ENCODE peak calls at places on chromosomes 13 and 19, in five cellular contexts. One of them, this sample, is unnamed.

GRCh38 chr13:82480415-82480814 is 1401.9 kb downstream of the SLITRK1 start:
- DNase-seq in cardiac muscle cell: no peak
- DNase-seq in neural progenitor cell: peak; percentile 6
- DNase-seq in ascending aorta: no peak
- DNase-seq in IMR-90: no peak
- DNase-seq in this sample: no peak

GRCh38 chr13:63024458-63024857 is 1608.8 kb upstream of the PCDH20 start:
- DNase-seq in IMR-90: peak; percentile 51
- DNase-seq in neural progenitor cell: no peak
- DNase-seq in ascending aorta: no peak
- DNase-seq in cardiac muscle cell: no peak
- DNase-seq in this sample: no peak

GRCh38 chr13:105462098-105462497 is 1073.4 kb downstream of the EFNB2 start:
- DNase-seq in neural progenitor cell: no peak
- DNase-seq in ascending aorta: no peak
- DNase-seq in cardiac muscle cell: no peak
- DNase-seq in IMR-90: no peak
- DNase-seq in this sample: no peak

GRCh38 chr19:32819415-32820400 is 49.9 kb downstream of the SLC7A9 start:
- DNase-seq in cardiac muscle cell: no peak
- DNase-seq in IMR-90: no peak
- DNase-seq in neural progenitor cell: no peak
- DNase-seq in ascending aorta: no peak
- DNase-seq in this sample: no peak

GRCh38 chr13:109494955-109495354 is 291.4 kb downstream of the IRS2 start:
- DNase-seq in neural progenitor cell: no peak
- DNase-seq in ascending aorta: no peak
- DNase-seq in IMR-90: peak; percentile 52
- DNase-seq in cardiac muscle cell: peak; percentile 89
- DNase-seq in this sample: no peak

GRCh38 chr13:45220403-45220802 is 19.6 kb upstream of the KCTD4 start:
- DNase-seq in cardiac muscle cell: no peak
- DNase-seq in ascending aorta: no peak
- DNase-seq in neural progenitor cell: no peak
- DNase-seq in IMR-90: no peak
- DNase-seq in this sample: no peak

GRCh38 chr19:39512964-39513363 is 2.0 kb upstream of the SELENOV start:
- DNase-seq in ascending aorta: no peak
- DNase-seq in neural progenitor cell: no peak
- DNase-seq in IMR-90: no peak
- DNase-seq in cardiac muscle cell: peak; percentile 19
- DNase-seq in this sample: no peak

GRCh38 chr19:42965204-42965603 is 28.2 kb upstream of the PSG7 start:
- DNase-seq in cardiac muscle cell: no peak
- DNase-seq in ascending aorta: no peak
- DNase-seq in IMR-90: peak; percentile 87
- DNase-seq in neural progenitor cell: no peak
- DNase-seq in this sample: no peak

GRCh38 chr13:73903561-73903960 is 230.6 kb downstream of the KLF12 start:
- DNase-seq in cardiac muscle cell: no peak
- DNase-seq in IMR-90: no peak
- DNase-seq in neural progenitor cell: no peak
- DNase-seq in ascending aorta: no peak
- DNase-seq in this sample: no peak

GRCh38 chr13:105278797-105279425 is 1256.6 kb downstream of the EFNB2 start:
- DNase-seq in cardiac muscle cell: no peak
- DNase-seq in ascending aorta: no peak
- DNase-seq in IMR-90: no peak
- DNase-seq in neural progenitor cell: peak; percentile 73
- DNase-seq in this sample: no peak

GRCh38 chr19:47445937-47446402 is 25.7 kb downstream of the SLC8A2 start:
- DNase-seq in neural progenitor cell: peak; percentile 58
- DNase-seq in ascending aorta: no peak
- DNase-seq in cardiac muscle cell: peak; percentile 58
- DNase-seq in IMR-90: no peak
- DNase-seq in this sample: peak; percentile 74

GRCh38 chr19:12705169-12705568 is 8.7 kb upstream of the FBXW9 start:
- DNase-seq in IMR-90: no peak
- DNase-seq in cardiac muscle cell: no peak
- DNase-seq in ascending aorta: no peak
- DNase-seq in neural progenitor cell: no peak
- DNase-seq in this sample: no peak

GRCh38 chr13:109880371-109881346 is 94.3 kb upstream of the IRS2 start:
- DNase-seq in cardiac muscle cell: no peak
- DNase-seq in neural progenitor cell: no peak
- DNase-seq in IMR-90: no peak
- DNase-seq in ascending aorta: no peak
- DNase-seq in this sample: no peak

GRCh38 chr19:29775575-29775900 is 36.3 kb upstream of the CCNE1 start:
- DNase-seq in neural progenitor cell: peak; percentile 43
- DNase-seq in IMR-90: no peak
- DNase-seq in cardiac muscle cell: no peak
- DNase-seq in ascending aorta: no peak
- DNase-seq in this sample: no peak

GRCh38 chr19:50361290-50362029 is 4.0 kb downstream of the NAPSA start:
- DNase-seq in neural progenitor cell: no peak
- DNase-seq in cardiac muscle cell: no peak
- DNase-seq in IMR-90: no peak
- DNase-seq in ascending aorta: no peak
- DNase-seq in this sample: no peak

GRCh38 chr13:98022210-98022609 is 68.7 kb downstream of the IPO5 start:
- DNase-seq in neural progenitor cell: no peak
- DNase-seq in IMR-90: peak; percentile 93
- DNase-seq in ascending aorta: no peak
- DNase-seq in cardiac muscle cell: peak; percentile 29
- DNase-seq in this sample: no peak

GRCh38 chr13:44140146-44140545 is 233.5 kb upstream of the SERP2 start:
- DNase-seq in neural progenitor cell: peak; percentile 76
- DNase-seq in IMR-90: no peak
- DNase-seq in ascending aorta: no peak
- DNase-seq in cardiac muscle cell: no peak
- DNase-seq in this sample: no peak

GRCh38 chr19:28482221-28482620 is 730.7 kb downstream of the UQCRFS1 start:
- DNase-seq in IMR-90: no peak
- DNase-seq in ascending aorta: no peak
- DNase-seq in cardiac muscle cell: no peak
- DNase-seq in neural progenitor cell: no peak
- DNase-seq in this sample: no peak

GRCh38 chr19:34482380-34483250 is 1.1 kb downstream of the WTIP start:
- DNase-seq in ascending aorta: peak; percentile 59
- DNase-seq in cardiac muscle cell: peak; percentile 54
- DNase-seq in neural progenitor cell: peak; percentile 73
- DNase-seq in IMR-90: peak; percentile 37
- DNase-seq in this sample: no peak

GRCh38 chr13:92317066-92317465 is 909.5 kb upstream of the GPC6 start:
- DNase-seq in ascending aorta: no peak
- DNase-seq in IMR-90: peak; percentile 24
- DNase-seq in cardiac muscle cell: peak; percentile 97
- DNase-seq in neural progenitor cell: no peak
- DNase-seq in this sample: no peak

GRCh38 chr13:114039471-114040141 is 65.7 kb upstream of the C13orf46 start:
- DNase-seq in cardiac muscle cell: no peak
- DNase-seq in neural progenitor cell: no peak
- DNase-seq in IMR-90: no peak
- DNase-seq in ascending aorta: no peak
- DNase-seq in this sample: no peak

GRCh38 chr19:42115219-42115618 is 17.0 kb downstream of the POU2F2 start:
- DNase-seq in ascending aorta: no peak
- DNase-seq in IMR-90: peak; percentile 68
- DNase-seq in neural progenitor cell: no peak
- DNase-seq in cardiac muscle cell: peak; percentile 32
- DNase-seq in this sample: no peak

GRCh38 chr13:33228645-33229445 is 56.7 kb downstream of the STARD13 start:
- DNase-seq in neural progenitor cell: peak; percentile 51
- DNase-seq in IMR-90: peak; percentile 83
- DNase-seq in ascending aorta: no peak
- DNase-seq in cardiac muscle cell: peak; percentile 67
- DNase-seq in this sample: no peak

GRCh38 chr13:33207616-33207964 is 78.0 kb downstream of the STARD13 start:
- DNase-seq in ascending aorta: no peak
- DNase-seq in IMR-90: peak; percentile 98
- DNase-seq in cardiac muscle cell: peak; percentile 85
- DNase-seq in neural progenitor cell: no peak
- DNase-seq in this sample: no peak

GRCh38 chr13:102558029-102558428 is 38.8 kb upstream of the TPP2 start:
- DNase-seq in ascending aorta: no peak
- DNase-seq in IMR-90: no peak
- DNase-seq in cardiac muscle cell: no peak
- DNase-seq in neural progenitor cell: no peak
- DNase-seq in this sample: no peak

GRCh38 chr19:29645911-29646310 is 19.4 kb upstream of the PLEKHF1 start:
- DNase-seq in neural progenitor cell: no peak
- DNase-seq in IMR-90: peak; percentile 34
- DNase-seq in cardiac muscle cell: peak; percentile 89
- DNase-seq in ascending aorta: no peak
- DNase-seq in this sample: no peak

GRCh38 chr19:50207730-50208129 is 4.3 kb downstream of the MYH14 start:
- DNase-seq in neural progenitor cell: no peak
- DNase-seq in ascending aorta: no peak
- DNase-seq in cardiac muscle cell: no peak
- DNase-seq in IMR-90: no peak
- DNase-seq in this sample: no peak

GRCh38 chr13:77988355-77988754 is 69.7 kb upstream of the EDNRB start:
- DNase-seq in IMR-90: no peak
- DNase-seq in neural progenitor cell: no peak
- DNase-seq in cardiac muscle cell: peak; percentile 8
- DNase-seq in ascending aorta: no peak
- DNase-seq in this sample: no peak

GRCh38 chr13:28505543-28506135 is 10.7 kb upstream of the FLT1 start:
- DNase-seq in ascending aorta: no peak
- DNase-seq in neural progenitor cell: no peak
- DNase-seq in cardiac muscle cell: no peak
- DNase-seq in IMR-90: no peak
- DNase-seq in this sample: peak; percentile 19

GRCh38 chr13:44930907-44931676 is 58.2 kb downstream of the NUFIP1 start:
- DNase-seq in ascending aorta: no peak
- DNase-seq in neural progenitor cell: peak; percentile 14
- DNase-seq in IMR-90: no peak
- DNase-seq in cardiac muscle cell: peak; percentile 55
- DNase-seq in this sample: no peak

GRCh38 chr19:52946322-52947310 is 16.1 kb downstream of the ZNF816 start:
- DNase-seq in IMR-90: peak; percentile 5
- DNase-seq in cardiac muscle cell: peak; percentile 43
- DNase-seq in neural progenitor cell: peak; percentile 83
- DNase-seq in ascending aorta: no peak
- DNase-seq in this sample: no peak

GRCh38 chr19:52691737-52692136 is 43.1 kb downstream of the ZNF611 start:
- DNase-seq in cardiac muscle cell: no peak
- DNase-seq in IMR-90: no peak
- DNase-seq in ascending aorta: no peak
- DNase-seq in neural progenitor cell: no peak
- DNase-seq in this sample: no peak

GRCh38 chr19:34432797-34433196 is 4.6 kb downstream of the UBA2 start:
- DNase-seq in neural progenitor cell: no peak
- DNase-seq in ascending aorta: peak; percentile 85
- DNase-seq in cardiac muscle cell: peak; percentile 3
- DNase-seq in IMR-90: no peak
- DNase-seq in this sample: no peak

GRCh38 chr19:33497778-33498175 is 23.8 kb downstream of the PEPD start:
- DNase-seq in IMR-90: no peak
- DNase-seq in ascending aorta: no peak
- DNase-seq in neural progenitor cell: no peak
- DNase-seq in cardiac muscle cell: no peak
- DNase-seq in this sample: no peak

GRCh38 chr19:16033721-16034120 is 42.6 kb upstream of the TPM4 start:
- DNase-seq in IMR-90: no peak
- DNase-seq in cardiac muscle cell: no peak
- DNase-seq in neural progenitor cell: no peak
- DNase-seq in ascending aorta: no peak
- DNase-seq in this sample: no peak

GRCh38 chr19:1840541-1841115 is 7.7 kb downstream of the REXO1 start:
- DNase-seq in neural progenitor cell: peak; percentile 58
- DNase-seq in cardiac muscle cell: peak; percentile 34
- DNase-seq in IMR-90: no peak
- DNase-seq in ascending aorta: no peak
- DNase-seq in this sample: no peak

GRCh38 chr13:98368019-98368418 is 190.9 kb upstream of the RNF113B start:
- DNase-seq in ascending aorta: no peak
- DNase-seq in IMR-90: peak; percentile 84
- DNase-seq in cardiac muscle cell: peak; percentile 4
- DNase-seq in neural progenitor cell: no peak
- DNase-seq in this sample: no peak

GRCh38 chr19:3556978-3557460 is 367 bp downstream of the MFSD12 start:
- DNase-seq in ascending aorta: no peak
- DNase-seq in neural progenitor cell: peak; percentile 67
- DNase-seq in cardiac muscle cell: peak; percentile 23
- DNase-seq in IMR-90: peak; percentile 35
- DNase-seq in this sample: peak; percentile 70
- TF ChIP-seq CTCF in ascending aorta: no peak
- TF ChIP-seq CTCF in neural progenitor cell: no peak
- TF ChIP-seq CTCF in cardiac muscle cell: no peak
- TF ChIP-seq CTCF in IMR-90: no peak
- TF ChIP-seq CTCF in this sample: no peak

GRCh38 chr19:38496603-38497487 is 63.4 kb downstream of the RYR1 start:
- DNase-seq in ascending aorta: no peak
- DNase-seq in cardiac muscle cell: peak; percentile 24
- DNase-seq in neural progenitor cell: no peak
- DNase-seq in IMR-90: no peak
- DNase-seq in this sample: no peak
- H3K27ac ChIP-seq in ascending aorta: no peak overlapping the region
- H3K27ac ChIP-seq in cardiac muscle cell: no peak overlapping the region
- H3K27ac ChIP-seq in neural progenitor cell: no peak overlapping the region
- H3K27ac ChIP-seq in IMR-90: no peak overlapping the region
- H3K27ac ChIP-seq in this sample: no peak overlapping the region

DNA sequence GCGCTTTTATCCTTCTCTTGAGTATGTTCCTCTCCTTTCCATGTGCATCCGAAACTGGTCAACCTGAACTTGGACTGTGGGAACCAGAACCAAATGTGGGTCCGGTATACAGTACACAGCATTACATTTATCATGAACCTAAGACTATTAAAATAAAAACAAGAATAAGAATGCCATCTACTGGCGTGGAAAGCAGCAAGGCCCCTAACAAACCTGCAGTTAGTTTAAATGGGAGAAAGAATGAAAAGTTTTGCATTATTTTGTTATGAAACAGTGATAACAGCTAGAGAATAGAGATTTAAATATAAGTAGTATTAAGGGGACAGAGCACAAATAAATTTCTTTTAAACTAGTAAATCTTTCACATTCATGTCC is 159.5 kb downstream of the RBM26 start:
- DNase-seq in cardiac muscle cell: no peak
- DNase-seq in neural progenitor cell: no peak
- DNase-seq in IMR-90: no peak
- DNase-seq in ascending aorta: no peak
- DNase-seq in this sample: no peak
- TF ChIP-seq CTCF in cardiac muscle cell: peak; percentile 2
- TF ChIP-seq CTCF in neural progenitor cell: no peak
- TF ChIP-seq CTCF in IMR-90: no peak
- TF ChIP-seq CTCF in ascending aorta: no peak
- TF ChIP-seq CTCF in this sample: no peak

GRCh38 chr13:21297452-21297851 is 121.0 kb downstream of the MRPL57 start:
- DNase-seq in IMR-90: no peak
- DNase-seq in neural progenitor cell: peak; percentile 19
- DNase-seq in ascending aorta: no peak
- DNase-seq in cardiac muscle cell: no peak
- DNase-seq in this sample: no peak

GRCh38 chr13:21297914-21298831 is 121.7 kb downstream of the MRPL57 start:
- DNase-seq in neural progenitor cell: peak; percentile 94
- DNase-seq in ascending aorta: peak; percentile 89
- DNase-seq in IMR-90: peak; percentile 87
- DNase-seq in cardiac muscle cell: peak; percentile 94
- DNase-seq in this sample: peak; percentile 86
- H3K27ac ChIP-seq in neural progenitor cell: no peak overlapping the region
- H3K27ac ChIP-seq in ascending aorta: peak overlapping the region; percentile 73
- H3K27ac ChIP-seq in IMR-90: peak overlapping the region; percentile 33
- H3K27ac ChIP-seq in cardiac muscle cell: peak overlapping the region; percentile 71
- H3K27ac ChIP-seq in this sample: no peak overlapping the region